ENCODE peak calls at places on chromosome 15, in eight cellular contexts. L, S, N, K, G, J, P and F are unnamed samples.

GRCh38 chr15:68321229-68321628 is 43.7 kb downstream of the FEM1B start:
- DNase-seq in L (no peak), S (no peak), N (no peak), K (no peak), G (no peak), J (no peak), P (peak), F (no peak)

GRCh38 chr15:69090197-69090948 is 70.1 kb upstream of the GLCE start:
- DNase-seq in L (no peak), S (peak), N (peak), K (no peak), G (no peak), J (no peak), P (no peak), F (no peak)

GRCh38 chr15:68695061-68695595 is 116.3 kb downstream of the CORO2B start:
- DNase-seq in L (no peak), S (no peak), N (no peak), K (no peak), G (no peak), J (no peak), P (peak), F (no peak)

GRCh38 chr15:50116477-50116876 is 2.6 kb downstream of the ATP8B4 start:
- DNase-seq in L (peak), S (peak), N (peak), K (no peak), G (no peak), J (no peak), P (no peak), F (no peak)

GRCh38 chr15:51714162-51714561 is 23.3 kb downstream of the LYSMD2 start:
- DNase-seq in L (no peak), S (no peak), N (no peak), K (no peak), G (no peak), J (no peak), P (no peak), F (no peak)

GRCh38 chr15:101410612-101411011 is 78.9 kb downstream of the PCSK6 start:
- DNase-seq in L (no peak), S (no peak), N (no peak), K (no peak), G (no peak), J (no peak), P (no peak), F (no peak)

GRCh38 chr15:62413147-62413546 is 248.1 kb upstream of the C2CD4B start:
- DNase-seq in L (no peak), S (no peak), N (peak), K (no peak), G (no peak), J (no peak), P (no peak), F (no peak)

GRCh38 chr15:80587816-80588456 is 107.2 kb upstream of the ABHD17C start:
- DNase-seq in L (no peak), S (peak), N (peak), K (no peak), G (no peak), J (no peak), P (no peak), F (no peak)

GRCh38 chr15:85162237-85162636 is 180.6 kb downstream of the PDE8A start:
- DNase-seq in L (no peak), S (no peak), N (no peak), K (no peak), G (no peak), J (no peak), P (no peak), F (no peak)

GRCh38 chr15:60396100-60396499 is 1.7 kb downstream of the ANXA2 start:
- DNase-seq in L (no peak), S (no peak), N (no peak), K (no peak), G (no peak), J (no peak), P (no peak), F (no peak)

GRCh38 chr15:27342991-27343390 is 372.0 kb downstream of the GABRG3 start:
- DNase-seq in L (no peak), S (no peak), N (no peak), K (no peak), G (no peak), J (no peak), P (no peak), F (no peak)

GRCh38 chr15:70142072-70142321 is 44.3 kb upstream of the TLE3 start:
- DNase-seq in L (no peak), S (no peak), N (no peak), K (no peak), G (no peak), J (no peak), P (no peak), F (no peak)

GRCh38 chr15:70141376-70142071 is 43.8 kb upstream of the TLE3 start:
- DNase-seq in L (no peak), S (no peak), N (no peak), K (no peak), G (no peak), J (no peak), P (no peak), F (no peak)

GRCh38 chr15:70142322-70143191 is 44.8 kb upstream of the TLE3 start:
- DNase-seq in L (no peak), S (peak), N (peak), K (no peak), G (no peak), J (peak), P (no peak), F (no peak)

GRCh38 chr15:70140031-70140542 is 42.4 kb upstream of the TLE3 start:
- DNase-seq in L (no peak), S (no peak), N (no peak), K (no peak), G (no peak), J (no peak), P (no peak), F (no peak)

DNA sequence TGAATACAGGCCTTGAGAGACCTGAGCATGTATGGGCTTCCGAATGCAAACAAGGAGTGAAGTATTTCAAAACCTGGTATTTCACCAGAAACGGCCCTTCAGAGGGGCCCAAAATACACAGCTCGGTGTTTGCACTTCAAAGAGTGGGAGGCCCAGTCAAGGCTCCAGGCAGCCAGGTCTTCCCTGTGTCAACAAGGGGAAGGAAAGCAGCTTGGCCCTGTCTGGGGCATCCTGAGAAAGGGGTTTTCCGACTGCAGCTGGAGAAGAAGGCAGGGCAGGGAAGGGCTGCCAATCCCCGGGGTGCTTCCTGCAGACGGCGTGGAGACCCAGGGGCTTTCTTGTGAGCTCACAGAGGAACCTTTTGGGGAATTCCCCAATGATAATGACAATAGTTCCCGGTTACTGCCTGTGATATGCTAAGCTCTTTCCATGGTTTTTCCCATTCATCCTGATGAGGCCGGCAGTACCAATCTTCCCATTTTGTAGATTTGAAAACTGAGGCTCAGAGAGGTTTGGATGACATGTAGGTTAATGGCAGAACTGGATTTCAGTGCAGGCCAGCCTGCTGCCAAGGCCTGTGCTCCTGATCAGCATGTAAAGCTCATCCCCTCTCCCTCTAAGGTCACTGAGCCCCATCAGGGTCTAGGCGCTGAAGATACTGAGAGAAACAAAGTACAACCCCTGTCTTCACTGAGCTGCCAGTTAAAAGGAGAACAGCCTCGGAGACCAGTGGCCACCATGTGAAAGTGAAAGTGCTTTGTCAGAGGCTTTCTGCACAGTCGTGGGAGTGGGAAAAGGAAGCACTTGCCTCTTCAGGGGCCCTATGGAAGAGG is 43.0 kb upstream of the TLE3 start:
- DNase-seq in L (peak), S (peak), N (no peak), K (peak), G (peak), J (no peak), P (no peak), F (no peak)
- H3K4me3 ChIP-seq in L (no peak), S (no peak), N (no peak), K (peak), G (peak), J (no peak), P (no peak), F (no peak)

GRCh38 chr15:86879250-86880229 is 799.9 kb downstream of the AGBL1 start:
- DNase-seq in L (no peak), S (no peak), N (no peak), K (no peak), G (no peak), J (no peak), P (no peak), F (peak)
- H3K4me3 ChIP-seq in L (no peak), S (no peak), N (no peak), K (no peak), G (no peak), J (no peak), P (no peak), F (no peak)

GRCh38 chr15:33064878-33065277 is 129.6 kb downstream of the FMN1 start:
- DNase-seq in L (no peak), S (peak), N (peak), K (no peak), G (no peak), J (no peak), P (no peak), F (no peak)
- H3K4me3 ChIP-seq in L (no peak), S (no peak), N (no peak), K (no peak), G (no peak), J (no peak), P (no peak), F (no peak)

GRCh38 chr15:92819312-92820232 is 80.6 kb upstream of the CHD2 start:
- DNase-seq in L (no peak), S (no peak), N (no peak), K (no peak), G (no peak), J (no peak), P (no peak), F (peak)

GRCh38 chr15:92817339-92817886 is 82.7 kb upstream of the CHD2 start:
- DNase-seq in L (no peak), S (no peak), N (no peak), K (no peak), G (no peak), J (no peak), P (no peak), F (no peak)

GRCh38 chr15:92821491-92822116 is 78.5 kb upstream of the CHD2 start:
- DNase-seq in L (no peak), S (peak), N (no peak), K (no peak), G (no peak), J (peak), P (no peak), F (no peak)

GRCh38 chr15:92820233-92821021 is 79.7 kb upstream of the CHD2 start:
- DNase-seq in L (peak), S (peak), N (peak), K (peak), G (peak), J (peak), P (peak), F (peak)

DNA sequence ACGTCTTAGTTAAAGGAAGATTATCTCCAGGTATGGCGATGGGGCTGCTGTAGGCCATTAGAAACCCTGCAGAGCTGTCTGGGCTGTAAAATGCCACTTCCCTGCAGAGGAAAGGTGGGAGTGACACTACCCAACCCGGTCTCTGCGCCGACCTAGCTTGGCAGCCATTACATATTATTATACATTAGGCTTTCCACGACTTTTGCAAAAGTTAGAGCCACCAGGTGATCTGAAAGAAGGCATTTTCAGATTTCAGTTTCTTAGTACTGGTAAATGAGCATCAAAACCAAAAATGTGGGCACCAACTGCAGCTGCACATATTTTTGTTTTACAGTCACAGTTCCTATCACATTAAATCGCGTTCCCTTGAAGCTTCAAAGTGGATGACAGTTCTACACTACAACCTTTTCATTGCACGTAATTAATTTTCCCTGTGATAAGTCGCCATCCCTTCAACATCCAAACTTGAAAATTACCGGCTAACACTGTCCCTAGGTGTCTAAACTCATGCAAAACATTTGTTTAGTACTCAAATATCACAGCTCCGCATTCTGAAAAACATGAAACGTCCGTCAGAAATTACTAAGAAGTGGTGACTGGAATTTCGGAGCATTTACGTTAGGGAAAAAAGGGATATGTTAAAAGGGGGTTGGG is 81.3 kb upstream of the CHD2 start:
- DNase-seq in L (no peak), S (no peak), N (no peak), K (no peak), G (no peak), J (no peak), P (no peak), F (no peak)
- H3K4me3 ChIP-seq in L (no peak), S (peak), N (peak), K (peak), G (peak), J (peak), P (no peak), F (peak)

DNA sequence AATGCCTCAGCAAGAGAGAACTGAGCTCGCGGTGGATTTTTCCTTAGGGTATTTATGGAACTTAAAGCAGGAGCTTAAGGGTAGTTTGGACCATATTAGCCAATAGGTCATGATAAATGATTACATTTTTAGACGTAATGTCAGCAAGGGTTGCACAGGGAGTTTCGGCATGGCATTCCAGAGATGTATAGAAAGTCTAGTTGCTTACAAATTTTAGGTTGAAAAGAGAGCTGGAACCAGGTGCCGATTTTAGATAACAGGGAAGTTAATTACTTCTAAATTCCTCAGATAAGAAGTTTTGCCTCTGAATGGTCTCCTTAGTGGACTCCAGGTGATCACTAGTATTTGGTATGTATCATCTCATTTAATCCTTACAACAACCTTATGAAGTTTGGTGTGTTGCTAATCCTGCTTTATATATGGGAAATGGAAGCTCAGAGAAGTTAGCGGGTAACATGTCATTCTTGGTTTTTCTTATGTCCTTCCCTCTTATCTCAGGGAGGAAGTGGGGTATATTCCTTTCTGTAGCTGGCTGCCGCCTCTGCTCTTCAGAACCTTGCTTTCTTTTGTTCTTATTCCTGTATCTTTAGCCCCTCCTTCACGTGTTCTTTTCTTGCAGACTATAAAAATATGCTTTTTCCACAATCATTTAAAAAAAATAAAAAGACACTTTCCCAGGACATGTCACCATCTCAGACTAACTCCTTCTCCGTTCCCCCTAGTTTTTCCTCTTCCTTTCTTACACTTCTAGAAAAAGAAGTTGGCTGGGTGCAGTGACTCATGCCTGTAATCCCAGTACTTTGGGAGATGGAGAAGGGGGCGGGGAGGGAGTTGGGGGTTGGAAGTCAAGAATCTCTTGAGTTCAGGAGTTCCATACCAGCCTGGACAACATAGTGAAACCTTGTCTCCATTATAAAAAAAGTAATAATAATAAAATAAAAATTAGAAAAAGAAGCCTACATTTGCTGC is 25.7 kb downstream of the IQGAP1 start:
- DNase-seq in L (no peak), S (peak), N (peak), K (no peak), G (no peak), J (no peak), P (no peak), F (no peak)
- H3K4me3 ChIP-seq in L (no peak), S (no peak), N (no peak), K (no peak), G (no peak), J (no peak), P (no peak), F (no peak)

DNA sequence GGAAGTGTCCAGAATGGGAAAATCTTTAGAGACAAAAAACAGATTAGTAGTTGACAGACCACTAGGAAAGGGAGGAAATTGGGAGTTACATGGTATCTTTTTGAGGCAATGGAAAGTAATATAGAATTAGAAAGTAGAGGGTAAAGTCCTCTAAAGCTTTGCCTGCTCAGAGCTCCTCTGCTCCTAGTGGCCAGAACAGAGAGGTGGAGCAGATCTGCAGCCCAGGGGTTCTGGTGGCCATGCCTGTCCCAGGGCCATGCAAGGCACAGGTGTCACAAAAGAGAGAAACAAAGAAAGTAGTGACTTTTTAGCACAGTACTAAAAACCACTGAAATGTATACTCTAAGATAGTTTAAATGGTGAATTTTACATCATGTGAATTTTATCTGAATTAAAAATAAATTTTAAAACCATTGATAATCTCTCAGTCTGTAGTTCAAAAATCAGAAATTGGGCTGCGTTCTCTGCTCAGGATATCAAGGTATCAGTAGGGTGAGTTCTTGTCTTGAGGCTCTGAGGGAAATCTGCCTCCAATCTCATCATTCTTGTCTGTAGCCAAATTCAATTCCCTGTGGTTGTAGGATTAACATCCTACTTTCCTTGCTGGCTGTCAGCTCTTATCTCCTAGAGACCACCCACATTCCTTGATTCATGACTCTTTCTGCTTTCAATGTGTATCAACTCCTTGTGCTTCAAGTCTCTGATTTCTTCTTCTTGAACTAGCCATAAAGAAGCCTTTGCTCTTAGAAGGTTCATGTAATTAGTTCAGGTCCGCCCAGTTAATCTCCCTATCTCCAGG is 23.6 kb downstream of the PYGO1 start:
- DNase-seq in L (no peak), S (no peak), N (no peak), K (no peak), G (no peak), J (no peak), P (no peak), F (no peak)
- H3K4me3 ChIP-seq in L (no peak), S (no peak), N (no peak), K (no peak), G (no peak), J (no peak), P (no peak), F (no peak)

GRCh38 chr15:40161693-40162401 is 978 bp downstream of the BUB1B start:
- DNase-seq in L (no peak), S (no peak), N (no peak), K (no peak), G (no peak), J (no peak), P (no peak), F (no peak)
- H3K4me3 ChIP-seq in L (peak), S (peak), N (peak), K (peak), G (peak), J (no peak), P (no peak), F (no peak)

GRCh38 chr15:97653896-97654295 is 306.6 kb upstream of the ARRDC4 start:
- DNase-seq in L (no peak), S (no peak), N (no peak), K (no peak), G (no peak), J (no peak), P (no peak), F (no peak)

GRCh38 chr15:97652041-97652440 is 308.5 kb upstream of the ARRDC4 start:
- DNase-seq in L (no peak), S (no peak), N (no peak), K (no peak), G (no peak), J (no peak), P (no peak), F (no peak)

GRCh38 chr15:97648728-97649127 is 311.8 kb upstream of the ARRDC4 start:
- DNase-seq in L (no peak), S (no peak), N (no peak), K (no peak), G (no peak), J (no peak), P (no peak), F (no peak)

GRCh38 chr15:97652700-97653167 is 307.8 kb upstream of the ARRDC4 start:
- DNase-seq in L (peak), S (no peak), N (no peak), K (no peak), G (no peak), J (no peak), P (no peak), F (peak)

DNA sequence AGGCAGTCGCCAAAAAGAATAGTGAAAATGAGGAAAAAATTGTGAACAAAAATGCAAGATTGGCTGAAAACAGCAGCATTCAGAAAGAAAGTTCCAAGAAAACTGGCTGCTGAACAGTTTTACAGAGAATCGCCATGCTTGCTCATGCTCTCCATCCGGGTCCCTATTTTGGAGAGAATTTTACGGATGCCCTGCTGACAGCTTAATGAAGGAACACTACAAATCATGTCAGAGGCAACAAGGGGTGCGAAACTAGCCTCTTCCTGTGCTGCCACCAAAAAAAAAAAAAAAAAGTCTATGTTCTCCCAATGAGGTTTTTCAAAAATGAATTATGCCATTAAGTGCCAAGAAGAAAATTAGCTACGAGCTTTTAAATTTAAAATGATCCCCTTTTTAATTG is 305.8 kb upstream of the ARRDC4 start:
- DNase-seq in L (no peak), S (no peak), N (no peak), K (no peak), G (no peak), J (no peak), P (no peak), F (no peak)
- H3K4me3 ChIP-seq in L (no peak), S (no peak), N (no peak), K (no peak), G (no peak), J (no peak), P (no peak), F (no peak)

GRCh38 chr15:77497942-77498361 is 77.3 kb downstream of the HMG20A start:
- DNase-seq in L (no peak), S (peak), N (no peak), K (no peak), G (no peak), J (peak), P (no peak), F (no peak)
- H3K4me3 ChIP-seq in L (no peak), S (no peak), N (no peak), K (no peak), G (no peak), J (no peak), P (no peak), F (no peak)